ENCODE peak calls at places on chromosomes 16 and 17, in nine cellular contexts. One of them, this sample, is unnamed.

GRCh38 chr16:67471758-67472384 is 9.1 kb downstream of the ATP6V0D1 start:
- DNase-seq in fibroblast of pulmonary artery: no peak
- DNase-seq in GM12878: no peak
- DNase-seq in smooth muscle cell of the brain vasculature: no peak
- DNase-seq in HEK293T: no peak
- DNase-seq in stimulated activated CD4-positive, alpha-beta T cell treated with anti-CD3 and anti-CD28 coated beads, Interleukin-4, amount 100 ng/mL, for 24 hours: no peak
- DNase-seq in T47D: no peak
- DNase-seq in skeletal muscle cell: no peak
- DNase-seq in progenitor cell of endocrine pancreas: no peak
- DNase-seq in this sample: no peak

GRCh38 chr17:49193513-49194296 is 16.7 kb downstream of the GNGT2 start:
- DNase-seq in fibroblast of pulmonary artery: peak; percentile 70
- DNase-seq in GM12878: peak; percentile 98
- DNase-seq in smooth muscle cell of the brain vasculature: no peak
- DNase-seq in HEK293T: peak; percentile 61
- DNase-seq in stimulated activated CD4-positive, alpha-beta T cell treated with anti-CD3 and anti-CD28 coated beads, Interleukin-4, amount 100 ng/mL, for 24 hours: peak; percentile 17
- DNase-seq in T47D: peak; percentile 69
- DNase-seq in skeletal muscle cell: peak; percentile 36
- DNase-seq in progenitor cell of endocrine pancreas: no peak
- DNase-seq in this sample: peak; percentile 69

GRCh38 chr17:55763856-55764255 is 13.0 kb downstream of the PCTP start:
- DNase-seq in fibroblast of pulmonary artery: peak; percentile 82
- DNase-seq in GM12878: no peak
- DNase-seq in smooth muscle cell of the brain vasculature: no peak
- DNase-seq in HEK293T: no peak
- DNase-seq in stimulated activated CD4-positive, alpha-beta T cell treated with anti-CD3 and anti-CD28 coated beads, Interleukin-4, amount 100 ng/mL, for 24 hours: no peak
- DNase-seq in T47D: no peak
- DNase-seq in skeletal muscle cell: no peak
- DNase-seq in progenitor cell of endocrine pancreas: no peak
- DNase-seq in this sample: no peak

GRCh38 chr17:28577466-28577824 is 750 bp upstream of the ALDOC start:
- DNase-seq in fibroblast of pulmonary artery: no peak
- DNase-seq in GM12878: no peak
- DNase-seq in smooth muscle cell of the brain vasculature: no peak
- DNase-seq in HEK293T: no peak
- DNase-seq in stimulated activated CD4-positive, alpha-beta T cell treated with anti-CD3 and anti-CD28 coated beads, Interleukin-4, amount 100 ng/mL, for 24 hours: no peak
- DNase-seq in T47D: no peak
- DNase-seq in skeletal muscle cell: no peak
- DNase-seq in progenitor cell of endocrine pancreas: no peak
- DNase-seq in this sample: no peak

GRCh38 chr16:27922433-27922832 is 141.1 kb downstream of the GSG1L start:
- DNase-seq in fibroblast of pulmonary artery: no peak
- DNase-seq in GM12878: no peak
- DNase-seq in smooth muscle cell of the brain vasculature: no peak
- DNase-seq in HEK293T: no peak
- DNase-seq in stimulated activated CD4-positive, alpha-beta T cell treated with anti-CD3 and anti-CD28 coated beads, Interleukin-4, amount 100 ng/mL, for 24 hours: no peak
- DNase-seq in T47D: peak; percentile 77
- DNase-seq in skeletal muscle cell: no peak
- DNase-seq in progenitor cell of endocrine pancreas: no peak
- DNase-seq in this sample: no peak

GRCh38 chr17:82237083-82237745 is 8.4 kb downstream of the SLC16A3 start:
- DNase-seq in fibroblast of pulmonary artery: no peak
- DNase-seq in GM12878: no peak
- DNase-seq in smooth muscle cell of the brain vasculature: no peak
- DNase-seq in HEK293T: no peak
- DNase-seq in stimulated activated CD4-positive, alpha-beta T cell treated with anti-CD3 and anti-CD28 coated beads, Interleukin-4, amount 100 ng/mL, for 24 hours: no peak
- DNase-seq in T47D: no peak
- DNase-seq in skeletal muscle cell: no peak
- DNase-seq in progenitor cell of endocrine pancreas: no peak
- DNase-seq in this sample: no peak

GRCh38 chr17:50057521-50057991 is 1.6 kb downstream of the ITGA3 start:
- DNase-seq in fibroblast of pulmonary artery: no peak
- DNase-seq in GM12878: no peak
- DNase-seq in smooth muscle cell of the brain vasculature: no peak
- DNase-seq in HEK293T: no peak
- DNase-seq in stimulated activated CD4-positive, alpha-beta T cell treated with anti-CD3 and anti-CD28 coated beads, Interleukin-4, amount 100 ng/mL, for 24 hours: no peak
- DNase-seq in T47D: no peak
- DNase-seq in skeletal muscle cell: no peak
- DNase-seq in progenitor cell of endocrine pancreas: no peak
- DNase-seq in this sample: no peak

GRCh38 chr17:70629902-70630301 is 460.6 kb downstream of the KCNJ2 start:
- DNase-seq in fibroblast of pulmonary artery: peak; percentile 19
- DNase-seq in GM12878: no peak
- DNase-seq in smooth muscle cell of the brain vasculature: no peak
- DNase-seq in HEK293T: no peak
- DNase-seq in stimulated activated CD4-positive, alpha-beta T cell treated with anti-CD3 and anti-CD28 coated beads, Interleukin-4, amount 100 ng/mL, for 24 hours: no peak
- DNase-seq in T47D: peak; percentile 62
- DNase-seq in skeletal muscle cell: no peak
- DNase-seq in progenitor cell of endocrine pancreas: no peak
- DNase-seq in this sample: no peak

GRCh38 chr17:4523946-4524345 is 25.3 kb downstream of the SPNS2 start:
- DNase-seq in fibroblast of pulmonary artery: no peak
- DNase-seq in GM12878: no peak
- DNase-seq in smooth muscle cell of the brain vasculature: no peak
- DNase-seq in HEK293T: no peak
- DNase-seq in stimulated activated CD4-positive, alpha-beta T cell treated with anti-CD3 and anti-CD28 coated beads, Interleukin-4, amount 100 ng/mL, for 24 hours: no peak
- DNase-seq in T47D: no peak
- DNase-seq in skeletal muscle cell: no peak
- DNase-seq in progenitor cell of endocrine pancreas: no peak
- DNase-seq in this sample: no peak